ENCODE peak calls at places on chromosome 4, in five cellular contexts. N is fibroblast of pulmonary artery, T is sigmoid colon, A is pancreas, Q is GM06990. Z is an unnamed sample.

GRCh38 chr4:172173206-172173605 is 360.0 kb downstream of the GALNTL6 start:
- DNase-seq in T (no peak), Q (no peak), A (no peak), N (no peak), Z (no peak)

GRCh38 chr4:26985836-26986235 is 125.2 kb downstream of the STIM2 start:
- DNase-seq in Q (no peak), T (no peak), N (no peak), A (no peak), Z (no peak)

GRCh38 chr4:6891436-6892170 is 18.0 kb upstream of the TBC1D14 start:
- DNase-seq in T (no peak), A (no peak), N (peak; percentile 22), Q (no peak), Z (no peak)

GRCh38 chr4:11468901-11469300 is 40.2 kb upstream of the HS3ST1 start:
- DNase-seq in T (no peak), Q (no peak), A (no peak), N (no peak), Z (no peak)

GRCh38 chr4:7108046-7108625 is 40.3 kb upstream of the GRPEL1 start:
- DNase-seq in N (no peak), T (no peak), A (peak; percentile 41), Q (no peak), Z (no peak)

GRCh38 chr4:155495572-155496293 is 119.0 kb upstream of the MAP9 start:
- DNase-seq in A (no peak), N (no peak), T (no peak), Q (no peak), Z (no peak)

GRCh38 chr4:52572936-52573485 is 86.1 kb downstream of the USP46 start:
- DNase-seq in Q (no peak), N (peak; percentile 79), A (no peak), T (no peak), Z (no peak)

GRCh38 chr4:56181140-56181950 is 205.9 kb downstream of the AASDH start:
- DNase-seq in Q (no peak), T (no peak), A (no peak), N (peak; percentile 84), Z (no peak)

GRCh38 chr4:89024051-89024675 is 32.8 kb downstream of the FAM13A start:
- DNase-seq in A (no peak), N (peak; percentile 89), T (peak; percentile 66), Q (peak; percentile 9), Z (no peak)

GRCh38 chr4:143184217-143184502 is 557 bp upstream of the USP38 start:
- DNase-seq in N (no peak), Q (no peak), A (no peak), T (no peak), Z (no peak)

GRCh38 chr4:3630136-3630933 is 98.1 kb upstream of the LRPAP1 start:
- DNase-seq in N (no peak), Q (no peak), A (peak; percentile 43), T (no peak), Z (peak; percentile 41)

GRCh38 chr4:8655411-8656184 is 63.0 kb downstream of the CPZ start:
- DNase-seq in Q (no peak), N (no peak), T (peak; percentile 57), A (no peak), Z (peak; percentile 52)

GRCh38 chr4:79471309-79471708 is 63.3 kb upstream of the GK2 start:
- DNase-seq in Q (no peak), A (no peak), N (no peak), T (no peak), Z (no peak)

GRCh38 chr4:88148560-88148959 is 9.9 kb downstream of the ABCG2 start:
- DNase-seq in A (no peak), N (no peak), T (no peak), Q (no peak), Z (no peak)

GRCh38 chr4:19438228-19438627 is 813.5 kb upstream of the SLIT2 start:
- DNase-seq in N (peak; percentile 27), A (no peak), T (no peak), Q (no peak), Z (no peak)

GRCh38 chr4:93334003-93334402 is 494.6 kb upstream of the ATOH1 start:
- DNase-seq in A (no peak), N (peak; percentile 4), T (no peak), Q (no peak), Z (no peak)

GRCh38 chr4:25938251-25939186 is 24.5 kb downstream of the SMIM20 start:
- DNase-seq in N (peak; percentile 53), T (no peak), Q (peak; percentile 61), A (no peak), Z (no peak)

GRCh38 chr4:157045507-157046127 is 30.3 kb upstream of the GLRB start:
- DNase-seq in N (peak; percentile 87), A (no peak), Q (no peak), T (peak; percentile 66), Z (no peak)

GRCh38 chr4:139728840-139729239 is 63.2 kb downstream of the MGST2 start:
- DNase-seq in T (no peak), N (no peak), Q (no peak), A (no peak), Z (no peak)

GRCh38 chr4:53376900-53377299 is 541 bp upstream of the FIP1L1 start:
- DNase-seq in N (no peak), T (no peak), A (no peak), Q (no peak), Z (no peak)

GRCh38 chr4:169745291-169745690 is 12.5 kb downstream of the HPF1 start:
- DNase-seq in Q (no peak), A (no peak), N (peak; percentile 71), T (no peak), Z (no peak)

GRCh38 chr4:107755841-107756356 is 35.9 kb upstream of the PAPSS1 start:
- DNase-seq in N (peak; percentile 17), T (no peak), A (no peak), Q (no peak), Z (no peak)

GRCh38 chr4:87239821-87240220 is 19.4 kb upstream of the KLHL8 start:
- DNase-seq in T (no peak), A (no peak), Q (no peak), N (no peak), Z (no peak)

GRCh38 chr4:51843309-51844156 is 580 bp downstream of the DCUN1D4 start:
- DNase-seq in T (peak; percentile 92), A (peak; percentile 77), Q (no peak), N (peak; percentile 70), Z (peak; percentile 94)

GRCh38 chr4:122104184-122104583 is 47.9 kb upstream of the BLTP1 start:
- DNase-seq in N (no peak), Q (no peak), A (no peak), T (no peak), Z (no peak)

GRCh38 chr4:108683479-108683878 is 33.1 kb downstream of the OSTC start:
- DNase-seq in T (no peak), N (peak; percentile 44), A (no peak), Q (no peak), Z (no peak)

GRCh38 chr4:70734971-70735370 is 13.2 kb downstream of the RUFY3 start:
- DNase-seq in N (no peak), Q (no peak), T (no peak), A (no peak), Z (no peak)

GRCh38 chr4:70739496-70740337 is 18.0 kb downstream of the RUFY3 start:
- DNase-seq in Q (no peak), T (no peak), A (no peak), N (no peak), Z (no peak)

GRCh38 chr4:70737006-70737405 is 15.2 kb downstream of the RUFY3 start:
- DNase-seq in A (no peak), N (no peak), T (no peak), Q (no peak), Z (no peak)

GRCh38 chr4:70737409-70737808 is 15.6 kb downstream of the RUFY3 start:
- DNase-seq in A (no peak), T (no peak), N (no peak), Q (no peak), Z (no peak)

DNA sequence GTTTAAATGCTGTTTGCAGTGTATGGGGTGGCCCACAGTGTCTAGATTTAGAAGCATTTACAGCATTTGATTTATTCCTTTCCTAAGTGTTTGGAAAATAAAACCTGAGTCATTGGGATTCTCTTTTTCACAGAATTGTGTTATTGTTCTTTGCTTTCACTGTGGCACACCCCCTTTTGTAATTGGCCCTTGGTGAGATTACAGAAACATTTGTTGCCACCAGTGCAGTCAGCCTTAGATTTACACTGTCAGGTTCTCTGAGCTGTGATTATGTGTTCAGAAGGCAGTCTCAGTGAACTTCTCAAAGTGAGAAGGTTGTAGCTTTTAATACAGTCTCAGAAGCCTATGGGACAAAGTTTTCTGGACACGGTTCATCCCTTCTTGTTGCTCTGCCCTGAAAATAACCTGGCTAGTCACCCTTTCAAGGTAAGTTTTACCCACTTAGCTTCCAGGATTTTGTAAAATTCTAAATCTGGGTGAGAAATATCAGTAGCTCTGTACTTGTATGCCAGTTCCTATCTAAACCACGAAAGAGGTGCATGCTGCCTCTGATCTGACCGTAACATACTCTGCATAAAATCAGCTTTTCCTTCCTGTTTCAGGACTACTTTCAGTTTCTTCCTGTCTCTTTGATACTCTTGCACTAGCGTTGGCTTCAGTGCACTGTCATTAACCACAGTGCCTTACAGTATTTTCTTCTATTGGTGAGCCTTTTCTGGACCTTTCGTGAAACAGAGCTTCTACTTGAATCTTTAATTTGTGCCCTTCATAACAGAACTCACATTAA is 12.6 kb downstream of the RUFY3 start:
- DNase-seq in A (no peak), N (peak; percentile 65), Q (peak; percentile 36), T (no peak), Z (no peak)
- H3K4me3 ChIP-seq in A (peak overlapping the region; percentile 34), N (peak overlapping the region; percentile 46), Q (peak overlapping the region; percentile 20), T (peak overlapping the region; percentile 36), Z (peak overlapping the region; percentile 73)

GRCh38 chr4:123127218-123127617 is 204.8 kb upstream of the NUDT6 start:
- DNase-seq in N (peak; percentile 78), T (no peak), A (no peak), Q (no peak), Z (no peak)
- TF ChIP-seq CTCF in N (peak; percentile 28), T (no peak), A (no peak), Q (no peak), Z (no peak)

GRCh38 chr4:21452931-21453330 is 495.6 kb downstream of the KCNIP4 start:
- DNase-seq in N (no peak), Q (no peak), A (no peak), T (no peak), Z (no peak)

GRCh38 chr4:21457086-21457840 is 491.3 kb downstream of the KCNIP4 start:
- DNase-seq in T (no peak), N (no peak), A (no peak), Q (no peak), Z (no peak)

GRCh38 chr4:21451032-21451431 is 497.5 kb downstream of the KCNIP4 start:
- DNase-seq in A (no peak), Q (no peak), T (no peak), N (peak; percentile 8), Z (no peak)

GRCh38 chr4:21454831-21455230 is 493.7 kb downstream of the KCNIP4 start:
- DNase-seq in A (no peak), Q (no peak), T (no peak), N (no peak), Z (no peak)

GRCh38 chr4:21454196-21454595 is 494.4 kb downstream of the KCNIP4 start:
- DNase-seq in T (no peak), A (no peak), N (no peak), Q (no peak), Z (no peak)
- H3K4me3 ChIP-seq in T (no peak overlapping the region), A (no peak overlapping the region), N (no peak overlapping the region), Q (no peak overlapping the region), Z (no peak overlapping the region)

GRCh38 chr4:149690726-149691125 is 124.9 kb downstream of the IQCM start:
- DNase-seq in T (no peak), A (no peak), Q (no peak), N (no peak), Z (no peak)
- TF ChIP-seq CTCF in T (no peak), A (no peak), Q (peak; percentile 17), N (peak; percentile 10), Z (no peak)

Z was measured in kidney.